ENCODE peak calls at places on chromosomes 5 and 9, in seven cellular contexts. V is psoas muscle, W is lung, F is breast epithelium, G is RWPE2, U is RWPE1, P is PC-3. H is an unnamed sample.

GRCh38 chr5:10525124-10525495 is 38.8 kb upstream of the ANKRD33B start:
- DNase-seq in V (no peak), W (no peak), F (no peak), G (no peak), U (no peak), P (no peak), H (no peak)

GRCh38 chr9:35515766-35516165 is 25.9 kb downstream of the RUSC2 start:
- DNase-seq in V (no peak), W (no peak), F (no peak), G (no peak), U (no peak), P (no peak), H (no peak)

GRCh38 chr5:58455966-58456365 is 3.9 kb downstream of the PLK2 start:
- DNase-seq in V (no peak), W (no peak), F (no peak), G (no peak), U (no peak), P (no peak), H (no peak)

GRCh38 chr9:19336166-19336565 is 43.9 kb downstream of the RPS6 start:
- DNase-seq in V (no peak), W (no peak), F (no peak), G (no peak), U (no peak), P (no peak), H (no peak)

GRCh38 chr5:13553896-13554295 is 390.6 kb downstream of the DNAH5 start:
- DNase-seq in V (no peak), W (no peak), F (no peak), G (no peak), U (peak), P (peak), H (no peak)

GRCh38 chr9:83538172-83538889 is at the start of gene FRMD3:
- DNase-seq in V (peak), W (peak), F (peak), G (no peak), U (peak), P (peak), H (no peak)

GRCh38 chr9:68706579-68707201 is 1.6 kb downstream of the PIP5K1B start:
- DNase-seq in V (no peak), W (no peak), F (no peak), G (no peak), U (no peak), P (no peak), H (no peak)

GRCh38 chr5:106691701-106692100 is 979.0 kb downstream of the EFNA5 start:
- DNase-seq in V (no peak), W (no peak), F (no peak), G (no peak), U (no peak), P (peak), H (no peak)

GRCh38 chr9:91426123-91426745 is 2.6 kb upstream of the NFIL3 start:
- DNase-seq in V (no peak), W (no peak), F (no peak), G (no peak), U (peak), P (peak), H (no peak)

GRCh38 chr9:118990949-118991348 is 378.3 kb downstream of the BRINP1 start:
- DNase-seq in V (no peak), W (no peak), F (no peak), G (no peak), U (no peak), P (no peak), H (no peak)

GRCh38 chr5:134103397-134103796 is 11.1 kb upstream of the TCF7 start:
- DNase-seq in V (no peak), W (no peak), F (no peak), G (no peak), U (no peak), P (no peak), H (peak)

GRCh38 chr5:109558364-109558763 is 131.4 kb upstream of the MAN2A1 start:
- DNase-seq in V (no peak), W (no peak), F (no peak), G (no peak), U (no peak), P (no peak), H (no peak)
- H3K27ac ChIP-seq in V (no peak), W (no peak), F (no peak), G (no peak), U (no peak), P (no peak), H (no peak)

DNA sequence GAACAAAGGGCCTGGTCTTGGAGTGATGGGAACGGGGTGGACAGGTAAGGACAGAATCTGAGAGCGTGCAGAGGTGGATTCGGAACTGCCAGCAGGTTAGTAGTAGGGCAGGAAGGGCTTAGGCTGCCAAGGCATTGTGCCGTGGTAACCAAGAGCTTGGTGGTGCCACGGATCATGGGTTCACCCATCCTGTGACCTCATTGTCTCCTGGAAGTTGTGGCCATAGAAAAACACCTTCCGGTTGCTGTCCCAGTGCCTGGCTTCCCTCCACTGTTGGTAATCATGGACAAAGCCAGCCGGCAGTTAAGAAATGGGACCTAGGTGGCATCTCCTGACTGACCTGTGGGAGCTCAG is 42.5 kb upstream of the CFAP157 start:
- DNase-seq in V (no peak), W (no peak), F (no peak), G (no peak), U (no peak), P (no peak), H (no peak)
- H3K27ac ChIP-seq in V (no peak), W (peak), F (peak), G (no peak), U (peak), P (no peak), H (no peak)

GRCh38 chr9:90069107-90069506 is 464.3 kb downstream of the GADD45G start:
- DNase-seq in V (no peak), W (no peak), F (no peak), G (no peak), U (no peak), P (no peak), H (no peak)
- H3K27ac ChIP-seq in V (no peak), W (no peak), F (no peak), G (no peak), U (no peak), P (no peak), H (no peak)

DNA sequence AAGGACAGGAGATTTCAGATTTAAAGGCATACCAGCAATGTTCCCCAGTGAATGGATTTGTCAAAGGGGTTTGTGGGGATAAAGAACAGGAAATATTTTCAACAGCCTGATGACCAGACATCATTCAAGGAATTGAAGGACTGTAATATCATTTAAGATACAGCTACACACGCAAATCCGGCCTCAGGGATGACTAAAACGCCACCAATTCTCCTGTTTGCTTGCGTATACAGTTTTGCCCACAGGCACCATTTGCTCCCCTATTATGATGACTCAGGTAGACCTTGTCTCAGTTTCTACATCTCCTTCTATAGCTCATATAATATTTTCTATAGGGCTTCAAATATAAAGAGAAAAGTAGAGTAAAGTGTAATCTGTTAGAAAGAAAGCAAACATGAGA is 29.7 kb upstream of the ITGA1 start:
- DNase-seq in V (no peak), W (no peak), F (no peak), G (no peak), U (no peak), P (peak), H (no peak)
- H3K27ac ChIP-seq in V (peak), W (no peak), F (no peak), G (no peak), U (no peak), P (peak), H (no peak)

DNA sequence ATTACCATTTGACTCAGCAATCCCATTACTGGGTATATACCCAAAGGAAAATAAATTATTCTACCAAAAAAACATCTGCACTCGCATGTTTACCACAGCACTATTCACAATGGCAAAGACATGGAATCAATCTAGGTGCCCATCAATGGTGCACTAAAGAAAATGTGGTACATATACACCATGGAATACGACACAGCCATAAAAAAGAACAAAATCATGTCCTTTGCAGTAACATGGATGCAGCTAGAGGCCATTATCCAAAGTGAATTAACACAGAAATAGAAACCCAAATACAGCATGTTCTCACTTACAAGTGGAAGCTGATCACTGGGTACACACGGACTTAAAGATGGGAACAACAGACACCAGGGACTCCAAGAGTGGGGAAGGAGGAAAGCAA is 2.1 kb downstream of the CDC23 start:
- DNase-seq in V (no peak), W (no peak), F (no peak), G (no peak), U (no peak), P (no peak), H (no peak)
- H3K27ac ChIP-seq in V (no peak), W (no peak), F (no peak), G (no peak), U (no peak), P (no peak), H (no peak)

DNA sequence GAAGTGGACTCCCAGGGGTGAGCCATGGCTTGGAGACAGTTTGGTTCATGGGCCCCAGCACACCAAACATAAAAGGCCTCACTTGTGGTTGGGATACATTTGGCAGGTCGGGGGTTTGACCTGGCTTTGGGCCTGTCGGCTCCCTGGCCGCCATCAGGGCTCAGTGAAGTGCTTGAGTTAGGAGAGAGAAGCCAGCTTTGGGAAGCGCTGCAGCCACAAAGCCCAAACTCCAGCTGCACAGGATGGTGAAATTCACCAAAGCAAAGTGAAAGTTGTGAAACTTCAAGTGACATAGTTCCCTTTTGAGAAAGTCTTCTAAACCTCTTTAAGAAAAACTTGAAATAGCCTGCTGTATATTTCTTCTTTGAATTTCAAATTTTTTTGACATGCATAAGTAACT is 27.5 kb downstream of the SLC46A2 start:
- DNase-seq in V (no peak), W (peak), F (no peak), G (no peak), U (no peak), P (no peak), H (no peak)
- H3K27ac ChIP-seq in V (no peak), W (peak), F (peak), G (no peak), U (no peak), P (no peak), H (no peak)

DNA sequence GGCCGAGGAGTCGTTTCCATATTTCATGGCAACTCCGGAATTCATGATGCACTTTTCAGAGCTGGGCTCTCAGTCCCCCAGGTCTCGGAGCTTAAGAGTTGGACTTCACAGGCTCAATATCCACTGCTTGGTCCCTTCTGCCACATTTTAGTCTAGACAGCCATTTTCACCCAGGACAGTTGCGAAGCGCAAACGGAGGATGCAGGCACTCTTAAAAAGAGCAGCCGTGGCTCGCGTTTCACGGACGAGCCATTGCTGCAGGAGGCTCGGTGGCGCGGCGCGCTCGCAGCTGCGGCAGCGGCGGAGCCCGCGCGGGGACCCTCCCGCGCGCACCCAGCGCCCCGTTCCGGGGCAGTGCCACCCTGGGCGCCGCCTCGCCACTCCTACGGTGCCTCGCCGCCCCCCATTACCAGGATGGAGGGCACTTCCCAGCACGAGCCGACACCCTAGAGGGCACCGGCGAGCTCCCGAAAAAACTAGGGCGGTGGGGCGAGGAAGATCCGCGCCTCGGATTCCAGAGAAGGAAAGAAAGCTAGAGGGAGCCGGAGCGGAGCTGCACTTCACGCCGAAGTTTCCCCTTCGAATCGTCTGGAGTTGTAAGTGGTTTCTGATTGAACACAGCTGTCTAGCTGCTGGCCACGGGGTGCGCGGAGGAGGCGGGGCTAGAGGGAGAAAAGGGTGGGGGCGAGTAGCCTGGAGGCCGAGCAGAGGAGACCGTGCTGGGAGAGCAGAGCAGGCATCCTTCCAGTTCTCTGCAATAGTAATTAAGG is 140.3 kb downstream of the TSSK1B start:
- DNase-seq in V (peak), W (peak), F (peak), G (peak), U (peak), P (peak), H (peak)
- H3K27ac ChIP-seq in V (peak), W (peak), F (peak), G (peak), U (peak), P (no peak), H (no peak)

GRCh38 chr9:97527626-97528528 is 26.4 kb downstream of the TMOD1 start:
- DNase-seq in V (no peak), W (no peak), F (no peak), G (no peak), U (no peak), P (no peak), H (no peak)
- H3K27ac ChIP-seq in V (peak), W (peak), F (peak), G (no peak), U (no peak), P (no peak), H (no peak)

DNA sequence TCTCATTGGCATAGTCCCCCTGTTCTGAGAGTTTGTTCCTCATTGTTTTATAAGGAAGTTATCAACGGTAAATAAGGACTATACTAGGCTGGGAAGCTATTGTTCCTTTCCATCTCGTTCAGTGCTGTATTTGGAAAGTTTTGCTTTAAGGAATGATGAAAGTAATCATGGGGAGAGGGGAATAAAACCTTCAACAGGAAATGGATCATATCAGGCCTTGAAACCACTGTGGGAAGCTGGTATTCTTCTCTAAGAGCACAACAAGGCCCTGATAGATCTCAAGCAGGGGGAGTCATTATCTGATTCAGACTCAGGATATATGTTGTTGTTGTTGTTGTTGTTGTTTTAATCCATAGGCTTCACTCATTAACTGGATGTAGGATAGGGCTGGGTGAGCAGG is 474.5 kb downstream of the ENC1 start:
- DNase-seq in V (no peak), W (no peak), F (no peak), G (no peak), U (no peak), P (no peak), H (no peak)
- H3K27ac ChIP-seq in V (no peak), W (no peak), F (no peak), G (no peak), U (no peak), P (peak), H (no peak)